ENCODE peak calls at places on chromosomes 7 and 10, in four cellular contexts. P is IMR-90, A is mesendoderm, B is H1. W is an unnamed sample.

GRCh38 chr10:88493676-88494483 is 89.2 kb downstream of the RNLS start:
- DNase-seq in P (peak), B (no peak), A (no peak), W (no peak)

GRCh38 chr7:13279854-13280435 is 592.5 kb downstream of the ARL4A start:
- DNase-seq in P (peak), B (no peak), A (no peak), W (no peak)

GRCh38 chr10:86180861-86181260 is 185.7 kb downstream of the GRID1 start:
- DNase-seq in B (no peak), A (no peak), P (no peak), W (no peak)

GRCh38 chr10:108904163-108904878 is 1019.0 kb downstream of the XPNPEP1 start:
- DNase-seq in B (no peak), P (no peak), A (no peak), W (no peak)

GRCh38 chr7:105218215-105218614 is 170.5 kb downstream of the SRPK2 start:
- DNase-seq in B (peak), A (peak), P (peak), W (no peak)

GRCh38 chr10:132608511-132609195 is 71.1 kb downstream of the INPP5A start:
- DNase-seq in B (no peak), P (no peak), A (no peak), W (no peak)

GRCh38 chr7:151849879-151850260 is 27.0 kb downstream of the PRKAG2 start:
- DNase-seq in A (no peak), B (no peak), P (no peak), W (no peak)

GRCh38 chr7:69775231-69775771 is 177.0 kb downstream of the AUTS2 start:
- DNase-seq in A (peak), B (no peak), P (no peak), W (no peak)

GRCh38 chr7:95688931-95689453 is 83.4 kb upstream of the DYNC1I1 start:
- DNase-seq in P (peak), A (no peak), B (no peak), W (no peak)

GRCh38 chr10:127845756-127846155 is 47.0 kb downstream of the CLRN3 start:
- DNase-seq in A (no peak), B (no peak), P (no peak), W (no peak)

GRCh38 chr7:147586526-147586925 is 1004.0 kb upstream of the C7orf33 start:
- DNase-seq in P (no peak), B (no peak), A (peak), W (no peak)

GRCh38 chr7:73778801-73779389 is 8.8 kb upstream of the CLDN3 start:
- DNase-seq in A (no peak), B (no peak), P (no peak), W (no peak)

GRCh38 chr7:107100824-107101223 is 56.3 kb downstream of the PRKAR2B start:
- DNase-seq in A (no peak), B (no peak), P (no peak), W (no peak)

GRCh38 chr7:152178405-152179058 is 153.1 kb downstream of the GALNT11 start:
- DNase-seq in A (no peak), B (no peak), P (no peak), W (no peak)

GRCh38 chr10:132476146-132477065 is 61.2 kb upstream of the INPP5A start:
- DNase-seq in P (no peak), B (no peak), A (no peak), W (no peak)

GRCh38 chr7:74173074-74173473 is 1.1 kb upstream of the EIF4H start:
- DNase-seq in A (no peak), B (no peak), P (no peak), W (peak)

GRCh38 chr7:96310106-96310505 is 11.8 kb downstream of the SLC25A13 start:
- DNase-seq in A (no peak), P (no peak), B (no peak), W (no peak)

GRCh38 chr10:17483079-17483478 is 28.7 kb upstream of the ST8SIA6 start:
- DNase-seq in P (peak), B (no peak), A (peak), W (no peak)

GRCh38 chr10:45111509-45111908 is 110.8 kb downstream of the ZNF22 start:
- DNase-seq in P (no peak), B (no peak), A (no peak), W (no peak)

GRCh38 chr10:46558141-46558410 is 1.6 kb upstream of the GPRIN2 start:
- DNase-seq in P (no peak), A (no peak), B (no peak), W (no peak)

GRCh38 chr10:132908621-132909295 is 33.6 kb downstream of the CFAP46 start:
- DNase-seq in B (no peak), P (no peak), A (no peak), W (no peak)

GRCh38 chr7:95605275-95605674 is 9.0 kb upstream of the PDK4 start:
- DNase-seq in P (no peak), A (no peak), B (no peak), W (no peak)

GRCh38 chr10:3969876-3970666 is 185.1 kb upstream of the KLF6 start:
- DNase-seq in B (no peak), A (no peak), P (peak), W (no peak)

GRCh38 chr7:106793015-106793651 is 71.9 kb upstream of the PIK3CG start:
- DNase-seq in P (peak), B (no peak), A (peak), W (no peak)

GRCh38 chr10:102038410-102038809 is 17.6 kb downstream of the ARMH3 start:
- DNase-seq in B (no peak), A (no peak), P (no peak), W (no peak)

GRCh38 chr10:102040305-102040704 is 15.7 kb downstream of the ARMH3 start:
- DNase-seq in A (no peak), B (no peak), P (peak), W (no peak)

GRCh38 chr10:102043456-102043855 is 12.5 kb downstream of the ARMH3 start:
- DNase-seq in B (no peak), P (peak), A (no peak), W (no peak)

GRCh38 chr10:102045292-102045691 is 10.7 kb downstream of the ARMH3 start:
- DNase-seq in A (no peak), P (no peak), B (no peak), W (no peak)

DNA sequence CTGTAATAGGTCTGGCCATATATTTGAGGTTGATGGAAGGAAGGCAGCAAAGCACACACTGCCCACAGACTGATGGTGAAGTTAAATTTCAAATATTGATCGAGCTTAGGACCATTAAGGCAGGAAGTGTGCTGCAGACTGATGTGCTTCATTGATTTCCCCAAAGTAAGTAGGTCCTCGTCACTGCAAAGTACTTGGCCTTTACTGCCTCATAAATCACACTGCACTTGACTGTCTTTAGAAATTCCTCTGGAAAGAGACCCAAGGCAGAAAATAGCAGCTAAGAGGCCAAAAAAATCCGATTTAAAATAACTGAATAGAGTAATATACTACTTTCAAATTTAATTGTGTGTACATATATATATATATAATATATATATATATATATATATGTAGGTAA is 15.3 kb downstream of the ARMH3 start:
- DNase-seq in P (no peak), B (no peak), A (no peak), W (no peak)
- H4K5ac ChIP-seq in P (no peak), B (no peak), A (no peak), W (no peak)

DNA sequence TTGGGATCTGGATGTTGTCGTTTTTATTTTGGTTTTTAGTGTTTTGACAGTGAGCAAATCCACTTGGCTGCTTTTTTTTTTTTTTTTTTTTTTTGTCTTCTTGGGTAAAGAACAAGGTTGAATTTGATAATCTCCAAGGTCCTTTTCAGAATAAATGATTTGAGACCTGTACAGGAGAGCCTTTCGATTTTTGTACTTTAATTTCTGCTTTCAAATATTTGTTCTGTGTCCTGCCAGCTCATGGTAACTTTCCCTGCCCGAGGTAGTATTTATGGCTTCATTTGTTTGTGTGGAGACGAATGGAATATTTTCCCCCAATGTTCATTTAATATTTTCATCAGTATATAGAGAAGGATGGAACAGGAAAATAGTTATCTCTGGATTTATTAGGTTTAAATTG is 19.9 kb downstream of the WAC start:
- DNase-seq in A (no peak), P (no peak), B (no peak), W (no peak)
- H3K4ac ChIP-seq in A (no peak), P (no peak), B (no peak), W (no peak)

DNA sequence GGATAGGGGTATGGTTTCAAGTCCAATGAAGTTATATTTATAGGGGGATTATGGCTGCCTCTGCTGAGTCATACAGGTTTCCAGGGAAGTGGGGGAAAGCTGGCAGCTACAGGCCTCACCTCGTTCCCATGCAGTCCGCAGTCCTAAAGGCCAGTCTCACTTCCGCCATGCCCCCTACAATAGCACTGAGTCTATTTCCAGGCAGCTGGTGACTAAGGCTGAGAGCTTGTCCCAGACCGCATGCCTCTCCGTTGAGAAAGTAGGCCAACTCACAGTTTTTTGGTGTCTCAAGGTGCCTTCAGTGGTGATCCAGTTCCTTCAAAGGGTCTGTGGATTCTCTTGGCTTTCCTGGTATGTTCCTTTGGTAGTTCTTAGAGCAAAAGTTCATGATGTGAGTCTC is 203.9 kb upstream of the GLI3 start:
- DNase-seq in P (no peak), A (no peak), B (no peak), W (no peak)
- H4K5ac ChIP-seq in P (no peak), A (no peak), B (no peak), W (no peak)

DNA sequence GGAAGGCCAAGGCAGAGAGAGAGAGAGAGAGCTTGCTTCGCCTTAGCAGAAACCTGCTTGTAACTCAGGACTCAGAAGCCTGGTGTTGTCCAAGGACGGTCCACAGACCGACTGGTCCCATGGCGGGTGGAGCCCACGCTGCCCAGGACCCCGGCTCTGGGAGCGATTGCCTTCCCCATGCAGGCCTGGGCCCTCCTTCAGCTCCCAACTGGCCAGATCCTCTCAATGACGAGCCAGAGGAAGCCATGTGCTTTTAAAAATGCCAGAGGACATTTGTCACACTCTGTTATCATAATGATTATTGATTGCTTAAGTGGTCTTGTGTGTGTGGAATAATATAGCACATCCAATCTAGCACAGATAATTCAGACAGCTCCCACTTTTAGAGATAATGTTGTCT is 22.5 kb upstream of the OGDHL start:
- DNase-seq in A (peak), P (no peak), B (no peak), W (no peak)
- H3K4ac ChIP-seq in A (no peak), P (no peak), B (no peak), W (no peak)

GRCh38 chr7:20721086-20721485 is 65.6 kb downstream of the SP8 start:
- DNase-seq in A (no peak), B (no peak), P (no peak), W (no peak)
- H4K5ac ChIP-seq in A (no peak), B (no peak), P (no peak), W (no peak)

DNA sequence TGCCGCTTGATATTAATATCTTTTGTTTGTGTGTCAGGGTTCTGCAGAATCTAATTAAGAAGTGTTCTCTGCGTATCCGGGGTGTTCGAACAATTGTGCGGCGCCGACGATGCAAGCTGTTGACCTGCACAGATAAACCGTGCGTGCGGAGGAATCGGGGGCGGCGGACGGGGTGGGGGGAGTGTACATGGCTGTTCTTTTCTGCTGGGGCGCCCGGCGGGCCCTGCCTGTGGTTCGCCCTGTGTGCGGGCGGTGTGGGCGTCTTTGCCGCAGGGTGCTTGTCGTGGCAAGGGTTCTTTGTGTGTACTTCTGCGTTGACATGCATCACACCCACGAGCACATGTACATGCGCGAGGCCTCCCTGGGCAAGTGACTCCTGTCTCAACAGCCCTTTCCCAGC is 47.9 kb downstream of the MICALL2 start:
- DNase-seq in A (no peak), P (no peak), B (no peak), W (no peak)
- H3K4ac ChIP-seq in A (no peak), P (no peak), B (no peak), W (no peak)